ENCODE peak calls at places on chromosome 3, in seven cellular contexts. A, C, Y, S, N, T and L are unnamed samples.

GRCh38 chr3:38840987-38841386 is 25.0 kb upstream of the SCN10A start:
- DNase-seq in A (no peak), C (no peak), Y (no peak), S (no peak), N (no peak), T (no peak), L (no peak)

GRCh38 chr3:33716227-33716626 is 1.8 kb downstream of the CLASP2 start:
- DNase-seq in A (no peak), C (no peak), Y (no peak), S (peak; percentile 17), N (no peak), T (no peak), L (no peak)

GRCh38 chr3:160586679-160587078 is 21.3 kb upstream of the KPNA4 start:
- DNase-seq in A (no peak), C (no peak), Y (no peak), S (no peak), N (no peak), T (no peak), L (no peak)

GRCh38 chr3:73653877-73654276 is 29.1 kb upstream of the PDZRN3 start:
- DNase-seq in A (no peak), C (no peak), Y (peak; percentile 77), S (no peak), N (no peak), T (no peak), L (no peak)

GRCh38 chr3:112847692-112848091 is 1.0 kb upstream of the CD200R1L start:
- DNase-seq in A (no peak), C (no peak), Y (no peak), S (no peak), N (no peak), T (no peak), L (no peak)

GRCh38 chr3:158213461-158213860 is 103.6 kb downstream of the RSRC1 start:
- DNase-seq in A (no peak), C (no peak), Y (no peak), S (no peak), N (no peak), T (no peak), L (no peak)

GRCh38 chr3:155957412-155957880 is 87.0 kb downstream of the GMPS start:
- DNase-seq in A (no peak), C (no peak), Y (no peak), S (no peak), N (no peak), T (no peak), L (no peak)

GRCh38 chr3:182414586-182414985 is 378.7 kb upstream of the ATP11B start:
- DNase-seq in A (no peak), C (no peak), Y (no peak), S (no peak), N (no peak), T (no peak), L (no peak)

GRCh38 chr3:182732232-182733015 is 60.9 kb upstream of the ATP11B start:
- DNase-seq in A (no peak), C (no peak), Y (no peak), S (no peak), N (no peak), T (no peak), L (no peak)

GRCh38 chr3:34015204-34016142 is 217.0 kb downstream of the PDCD6IP start:
- DNase-seq in A (no peak), C (no peak), Y (peak; percentile 44), S (no peak), N (no peak), T (no peak), L (no peak)

GRCh38 chr3:150508401-150508800 is 37.9 kb downstream of the SERP1 start:
- DNase-seq in A (no peak), C (no peak), Y (no peak), S (peak; percentile 75), N (no peak), T (no peak), L (no peak)

GRCh38 chr3:26004205-26004604 is 214.3 kb downstream of the OXSM start:
- DNase-seq in A (no peak), C (no peak), Y (no peak), S (no peak), N (no peak), T (no peak), L (no peak)

GRCh38 chr3:125202197-125202596 is 10.4 kb downstream of the SLC12A8 start:
- DNase-seq in A (no peak), C (no peak), Y (peak; percentile 46), S (no peak), N (no peak), T (no peak), L (no peak)

GRCh38 chr3:127419641-127420354 is 132.0 kb upstream of the PRR20G start:
- DNase-seq in A (peak; percentile 48), C (no peak), Y (no peak), S (no peak), N (no peak), T (no peak), L (no peak)

DNA sequence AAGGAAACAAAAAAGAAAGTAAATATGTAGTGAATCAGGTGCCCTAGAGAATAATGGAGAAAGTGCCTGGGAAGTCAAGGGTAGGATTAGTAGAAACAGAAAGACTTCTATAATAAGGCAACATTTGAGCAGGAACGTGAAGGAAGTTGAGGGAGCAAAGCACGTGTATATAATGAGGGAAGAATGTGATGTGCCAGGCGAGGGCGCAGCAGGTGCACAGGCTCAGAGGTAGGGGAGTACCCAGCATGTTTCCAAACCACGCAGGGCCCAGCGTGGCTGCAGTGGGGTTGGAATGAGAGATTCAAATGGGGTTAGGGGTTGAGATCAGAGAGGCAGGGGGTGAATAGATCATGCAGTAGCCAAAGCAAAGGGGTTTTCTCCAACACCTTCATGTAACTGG is 91.9 kb upstream of the VGLL4 start:
- DNase-seq in A (no peak), C (no peak), Y (no peak), S (no peak), N (no peak), T (no peak), L (no peak)
- TF ChIP-seq CTCF in A (no peak), C (no peak), Y (no peak), S (peak; percentile 22), N (no peak), T (no peak), L (no peak)

DNA sequence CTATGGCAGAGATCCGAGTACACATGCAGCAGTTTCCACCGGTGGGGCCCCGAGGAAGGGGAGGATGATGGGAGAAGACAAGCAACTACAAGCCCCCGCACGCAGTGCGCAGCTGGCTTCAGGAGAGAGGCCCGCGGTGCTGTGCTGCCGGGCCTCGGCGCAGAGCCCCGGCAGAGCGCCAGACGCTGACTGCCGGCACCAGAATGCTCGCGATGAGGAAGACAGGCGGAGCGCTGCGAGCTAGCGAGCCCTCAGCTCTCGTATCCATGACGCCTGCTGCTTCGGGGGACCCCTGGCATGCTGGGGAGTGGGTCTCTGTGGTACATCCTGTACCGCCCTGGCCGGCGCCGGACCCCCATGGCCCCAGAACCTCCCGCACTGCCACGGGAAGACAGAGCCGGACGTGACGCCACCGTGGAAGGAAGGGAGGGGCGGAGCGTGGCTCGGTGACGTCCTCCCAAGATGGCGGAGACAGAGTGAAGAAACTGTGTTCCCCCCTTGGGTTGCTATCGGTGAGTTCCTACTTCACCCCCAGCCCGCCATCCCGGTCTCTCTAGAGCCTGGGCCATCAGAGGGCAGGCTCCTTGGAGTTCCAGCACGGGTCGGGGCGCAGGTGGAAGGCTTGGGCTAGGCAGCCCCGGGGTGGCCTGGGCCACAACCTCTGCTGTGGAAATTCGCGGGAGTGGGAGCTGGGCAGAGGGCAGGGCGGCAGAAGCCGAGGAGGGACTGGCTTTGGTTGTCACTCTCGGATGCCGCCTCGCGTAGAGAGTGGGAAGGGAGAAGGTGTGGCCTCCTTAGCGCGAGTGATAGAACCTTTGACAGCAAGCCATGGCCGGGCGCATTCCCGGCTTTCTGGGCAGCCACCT is at the start of gene MYNN:
- DNase-seq in A (peak; percentile 96), C (peak; percentile 93), Y (peak; percentile 90), S (peak; percentile 86), N (peak; percentile 90), T (peak; percentile 41), L (peak; percentile 75)
- TF ChIP-seq CTCF in A (no peak), C (no peak), Y (peak; percentile 1), S (peak; percentile 36), N (no peak), T (no peak), L (no peak)

GRCh38 chr3:192516850-192517249 is 210.5 kb downstream of the FGF12 start:
- DNase-seq in A (no peak), C (no peak), Y (no peak), S (no peak), N (no peak), T (no peak), L (no peak)

GRCh38 chr3:192514754-192515660 is 212.3 kb downstream of the FGF12 start:
- DNase-seq in A (no peak), C (peak; percentile 91), Y (no peak), S (peak; percentile 3), N (no peak), T (no peak), L (peak; percentile 65)

GRCh38 chr3:192515661-192516040 is 211.7 kb downstream of the FGF12 start:
- DNase-seq in A (no peak), C (no peak), Y (no peak), S (no peak), N (no peak), T (no peak), L (no peak)

GRCh38 chr3:192514081-192514753 is 213.1 kb downstream of the FGF12 start:
- DNase-seq in A (no peak), C (peak; percentile 45), Y (peak; percentile 15), S (peak; percentile 4), N (no peak), T (no peak), L (no peak)
- TF ChIP-seq CTCF in A (no peak), C (no peak), Y (no peak), S (peak; percentile 9), N (no peak), T (no peak), L (no peak)

GRCh38 chr3:12956316-12956660 is 114.9 kb upstream of the RPL32 start:
- DNase-seq in A (no peak), C (no peak), Y (no peak), S (no peak), N (no peak), T (no peak), L (no peak)

GRCh38 chr3:12955651-12956315 is 114.4 kb upstream of the RPL32 start:
- DNase-seq in A (peak; percentile 76), C (no peak), Y (no peak), S (no peak), N (no peak), T (no peak), L (no peak)

GRCh38 chr3:12953201-12953712 is 111.9 kb upstream of the RPL32 start:
- DNase-seq in A (no peak), C (no peak), Y (no peak), S (no peak), N (no peak), T (no peak), L (no peak)

GRCh38 chr3:12954180-12954579 is 112.8 kb upstream of the RPL32 start:
- DNase-seq in A (no peak), C (no peak), Y (no peak), S (no peak), N (no peak), T (no peak), L (no peak)

DNA sequence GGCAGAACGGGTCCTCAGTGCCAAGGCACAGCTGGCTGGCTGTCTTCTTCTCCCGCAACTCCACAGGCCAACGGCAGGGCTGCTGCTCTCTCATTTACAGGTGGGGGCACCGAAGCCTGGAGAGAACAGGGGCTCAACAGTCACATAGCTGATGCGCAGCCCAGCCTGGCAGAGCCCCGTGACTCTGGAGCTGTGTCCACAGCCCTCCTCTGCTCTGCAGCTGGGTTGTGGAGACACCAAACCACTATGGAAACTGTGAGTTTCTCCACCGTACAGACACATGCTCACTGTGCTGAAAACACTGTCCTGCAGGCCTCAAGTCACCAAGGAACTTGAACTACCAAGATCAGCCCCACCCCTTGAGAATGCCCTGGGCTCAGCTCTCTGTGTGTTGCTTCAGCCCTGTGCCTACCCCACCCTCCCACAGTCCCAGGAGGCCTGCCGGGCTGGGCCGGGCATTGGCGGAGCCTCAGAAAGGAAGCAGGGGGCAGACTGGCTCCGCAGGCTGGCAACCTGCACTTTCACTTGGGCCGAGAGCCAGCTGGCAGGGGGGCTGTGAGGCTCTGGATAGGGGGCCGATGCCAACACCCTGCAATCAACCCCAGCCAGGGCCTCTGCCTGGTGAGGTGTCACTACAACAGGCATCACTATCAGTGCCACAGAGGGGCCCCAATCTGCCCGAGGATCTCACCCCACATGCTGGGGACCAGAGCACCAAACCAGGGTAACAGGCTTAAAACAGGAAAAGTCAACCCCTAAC is 113.7 kb upstream of the RPL32 start:
- DNase-seq in A (peak; percentile 94), C (peak; percentile 61), Y (peak; percentile 22), S (peak; percentile 7), N (peak; percentile 76), T (no peak), L (no peak)
- TF ChIP-seq CTCF in A (no peak), C (no peak), Y (no peak), S (no peak), N (no peak), T (no peak), L (no peak)